ENCODE peak calls at places on chromosomes 12 and 14, in seven cellular contexts. N is neuronal stem cell, O is mesenchymal stem cell, Y is H1, S is H9, A is IMR-90, D is mesendoderm. L is an unnamed sample.

GRCh38 chr12:116358850-116359761 is 81.6 kb upstream of the MED13L start:
- DNase-seq in N (peak), O (peak), Y (peak), S (peak), A (peak), D (peak), L (peak)

GRCh38 chr12:12779529-12779928 is 5.9 kb upstream of the APOLD1 start:
- DNase-seq in N (no peak), O (peak), Y (no peak), S (no peak), A (peak), D (no peak), L (no peak)

GRCh38 chr14:98252819-98253218 is 1019.2 kb downstream of the BCL11B start:
- DNase-seq in N (no peak), O (no peak), Y (no peak), S (no peak), A (no peak), D (no peak), L (no peak)

GRCh38 chr14:25041484-25041883 is 8.5 kb downstream of the STXBP6 start:
- DNase-seq in N (no peak), O (no peak), Y (no peak), S (no peak), A (no peak), D (no peak), L (no peak)

GRCh38 chr12:96208346-96208745 is 14.2 kb downstream of the ELK3 start:
- DNase-seq in N (no peak), O (peak), Y (no peak), S (no peak), A (peak), D (no peak), L (no peak)

GRCh38 chr12:55908726-55909512 is 18.8 kb downstream of the PYM1 start:
- DNase-seq in N (no peak), O (peak), Y (no peak), S (no peak), A (peak), D (no peak), L (no peak)

GRCh38 chr12:82470906-82471512 is 112.7 kb downstream of the METTL25 start:
- DNase-seq in N (no peak), O (no peak), Y (no peak), S (no peak), A (no peak), D (no peak), L (no peak)

GRCh38 chr12:107458990-107459389 is 226.6 kb upstream of the PWP1 start:
- DNase-seq in N (no peak), O (no peak), Y (no peak), S (no peak), A (no peak), D (no peak), L (no peak)

GRCh38 chr14:49051328-49052060 is 534.7 kb downstream of the RPS29 start:
- DNase-seq in N (no peak), O (peak), Y (no peak), S (no peak), A (peak), D (peak), L (no peak)

GRCh38 chr14:61103541-61104339 is 122.7 kb downstream of the SLC38A6 start:
- DNase-seq in N (no peak), O (peak), Y (peak), S (peak), A (peak), D (peak), L (peak)

GRCh38 chr12:103627189-103627855 is 40.2 kb downstream of the STAB2 start:
- DNase-seq in N (no peak), O (no peak), Y (no peak), S (no peak), A (no peak), D (no peak), L (no peak)

GRCh38 chr14:52837451-52837850 is 46.0 kb upstream of the GNPNAT1 start:
- DNase-seq in N (no peak), O (no peak), Y (no peak), S (no peak), A (no peak), D (no peak), L (no peak)

GRCh38 chr14:37826869-37827268 is 231.4 kb downstream of the TTC6 start:
- DNase-seq in N (no peak), O (no peak), Y (no peak), S (no peak), A (no peak), D (no peak), L (no peak)

GRCh38 chr12:90652280-90652679 is 302.7 kb downstream of the CCER1 start:
- DNase-seq in N (no peak), O (no peak), Y (no peak), S (peak), A (no peak), D (peak), L (no peak)

GRCh38 chr12:19338405-19338804 is 100.9 kb upstream of the AEBP2 start:
- DNase-seq in N (no peak), O (peak), Y (no peak), S (no peak), A (peak), D (no peak), L (no peak)

GRCh38 chr12:27344246-27344645 is 11.6 kb downstream of the BMAL2 start:
- DNase-seq in N (no peak), O (no peak), Y (no peak), S (no peak), A (no peak), D (no peak), L (no peak)

GRCh38 chr14:55699131-55700057 is 119.4 kb downstream of the KTN1 start:
- DNase-seq in N (no peak), O (peak), Y (no peak), S (peak), A (peak), D (peak), L (peak)

GRCh38 chr14:73472182-73473114 is 14.1 kb upstream of the NUMB start:
- DNase-seq in N (peak), O (peak), Y (no peak), S (no peak), A (peak), D (peak), L (no peak)

GRCh38 chr12:50059440-50060119 is 2.2 kb downstream of the ASIC1 start:
- DNase-seq in N (no peak), O (no peak), Y (no peak), S (no peak), A (peak), D (no peak), L (no peak)

GRCh38 chr14:71554959-71555612 is 377.1 kb upstream of the RGS6 start:
- DNase-seq in N (no peak), O (peak), Y (no peak), S (no peak), A (no peak), D (no peak), L (no peak)

GRCh38 chr14:55306938-55307589 is 35.8 kb downstream of the FBXO34 start:
- DNase-seq in N (no peak), O (no peak), Y (no peak), S (no peak), A (no peak), D (peak), L (no peak)

GRCh38 chr12:103924761-103925641 is 5.2 kb upstream of the HSP90B1 start:
- DNase-seq in N (no peak), O (peak), Y (no peak), S (no peak), A (peak), D (peak), L (no peak)

GRCh38 chr14:105861985-105862465 is 335.6 kb downstream of the TMEM121 start:
- DNase-seq in N (no peak), O (no peak), Y (no peak), S (no peak), A (no peak), D (no peak), L (no peak)

GRCh38 chr14:96671218-96671617 is 126.0 kb upstream of the VRK1 start:
- DNase-seq in N (no peak), O (no peak), Y (no peak), S (no peak), A (no peak), D (no peak), L (no peak)

GRCh38 chr12:86600664-86601231 is 344.6 kb upstream of the MGAT4C start:
- DNase-seq in N (no peak), O (no peak), Y (no peak), S (peak), A (no peak), D (no peak), L (no peak)

GRCh38 chr12:1034726-1035457 is 43.9 kb downstream of the ERC1 start:
- DNase-seq in N (no peak), O (no peak), Y (no peak), S (no peak), A (no peak), D (no peak), L (no peak)

GRCh38 chr14:43914041-43914693 is 592.9 kb downstream of the FSCB start:
- DNase-seq in N (no peak), O (no peak), Y (no peak), S (no peak), A (no peak), D (peak), L (no peak)

GRCh38 chr12:46005151-46005797 is 14.9 kb upstream of the SCAF11 start:
- DNase-seq in N (no peak), O (no peak), Y (no peak), S (no peak), A (peak), D (no peak), L (peak)

GRCh38 chr12:7959278-7960063 is 23.5 kb upstream of the SLC2A3 start:
- DNase-seq in N (peak), O (peak), Y (no peak), S (peak), A (no peak), D (peak), L (peak)

GRCh38 chr14:77965919-77966435 is 166.1 kb downstream of the ADCK1 start:
- DNase-seq in N (no peak), O (peak), Y (peak), S (peak), A (peak), D (peak), L (peak)
- H2AK5ac ChIP-seq in N (no peak), O (no peak), Y (no peak), S (no peak), A (no peak), D (no peak), L (no peak)

GRCh38 chr14:58464652-58465051 is 37.1 kb downstream of the KIAA0586 start:
- DNase-seq in N (no peak), O (no peak), Y (no peak), S (no peak), A (no peak), D (no peak), L (no peak)
- H2AK5ac ChIP-seq in N (no peak), O (no peak), Y (no peak), S (no peak), A (no peak), D (no peak), L (no peak)

GRCh38 chr14:51638071-51638944 is 13.4 kb upstream of the FRMD6 start:
- DNase-seq in N (no peak), O (no peak), Y (peak), S (peak), A (no peak), D (peak), L (peak)
- H2AK5ac ChIP-seq in N (no peak), O (peak), Y (no peak), S (no peak), A (peak), D (no peak), L (peak)

GRCh38 chr12:26317942-26318565 is 122.7 kb downstream of the SSPN start:
- DNase-seq in N (no peak), O (peak), Y (no peak), S (no peak), A (peak), D (no peak), L (peak)
- H2AK5ac ChIP-seq in N (no peak), O (peak), Y (no peak), S (no peak), A (peak), D (no peak), L (peak)

GRCh38 chr12:101691697-101692096 is 5.7 kb upstream of the CHPT1 start:
- DNase-seq in N (no peak), O (no peak), Y (no peak), S (no peak), A (no peak), D (no peak), L (no peak)
- H2AK5ac ChIP-seq in N (no peak), O (no peak), Y (no peak), S (no peak), A (no peak), D (no peak), L (no peak)

GRCh38 chr12:66127695-66128094 is 2.9 kb downstream of the LLPH start:
- DNase-seq in N (no peak), O (peak), Y (no peak), S (no peak), A (peak), D (no peak), L (no peak)

GRCh38 chr12:66129934-66130266 is 650 bp downstream of the LLPH start:
- DNase-seq in N (no peak), O (peak), Y (no peak), S (no peak), A (no peak), D (peak), L (peak)

GRCh38 chr12:66130267-66131066 is at the start of gene LLPH:
- DNase-seq in N (peak), O (peak), Y (peak), S (peak), A (peak), D (peak), L (peak)

GRCh38 chr12:66131067-66131688 is 628 bp upstream of the LLPH start:
- DNase-seq in N (no peak), O (no peak), Y (no peak), S (no peak), A (no peak), D (no peak), L (peak)

DNA sequence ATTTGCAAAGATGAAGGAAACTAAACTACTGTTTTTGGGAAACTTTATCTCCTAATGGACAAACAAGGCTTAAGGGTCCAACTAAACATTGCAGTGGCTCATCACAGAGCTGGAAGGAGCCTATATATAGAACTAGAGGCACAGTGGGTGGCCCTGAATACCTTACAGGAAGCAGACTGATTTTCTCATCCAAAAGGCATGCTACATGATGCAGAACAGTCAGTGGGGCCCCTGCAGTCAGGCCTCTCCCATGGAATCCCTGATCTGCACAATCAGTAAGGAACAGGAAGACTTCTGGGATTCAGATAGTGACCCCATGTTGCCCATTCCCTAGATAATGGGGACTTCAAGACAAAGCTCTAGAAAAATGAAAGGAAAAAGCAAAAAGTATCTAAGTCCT is 1.9 kb upstream of the LLPH start:
- DNase-seq in N (no peak), O (peak), Y (no peak), S (peak), A (peak), D (peak), L (no peak)
- H2AK5ac ChIP-seq in N (no peak), O (peak), Y (no peak), S (no peak), A (peak), D (no peak), L (no peak)